ENCODE peak calls at places on chromosomes 12 and 14, in five cellular contexts. One of them, this sample, is unnamed.

GRCh38 chr14:104927432-104927816 is 2.7 kb downstream of the PLD4 start:
- DNase-seq in cardiac fibroblast: no peak
- DNase-seq in mammary epithelial cell: no peak
- DNase-seq in PC-3: no peak
- DNase-seq in fibroblast of mammary gland: no peak
- DNase-seq in this sample: no peak

GRCh38 chr14:64191756-64192155 is 102.4 kb downstream of the ESR2 start:
- DNase-seq in mammary epithelial cell: peak
- DNase-seq in PC-3: peak
- DNase-seq in fibroblast of mammary gland: peak
- DNase-seq in cardiac fibroblast: peak
- DNase-seq in this sample: peak

GRCh38 chr12:104299842-104300481 is 3.6 kb upstream of the EID3 start:
- DNase-seq in cardiac fibroblast: peak
- DNase-seq in fibroblast of mammary gland: no peak
- DNase-seq in PC-3: no peak
- DNase-seq in mammary epithelial cell: no peak
- DNase-seq in this sample: no peak

GRCh38 chr12:48512855-48513254 is 12.6 kb upstream of the OR8S1 start:
- DNase-seq in mammary epithelial cell: no peak
- DNase-seq in cardiac fibroblast: no peak
- DNase-seq in fibroblast of mammary gland: no peak
- DNase-seq in PC-3: no peak
- DNase-seq in this sample: no peak

GRCh38 chr14:91380610-91381371 is 36.8 kb downstream of the CCDC88C start:
- DNase-seq in fibroblast of mammary gland: peak
- DNase-seq in cardiac fibroblast: peak
- DNase-seq in mammary epithelial cell: no peak
- DNase-seq in PC-3: no peak
- DNase-seq in this sample: no peak

GRCh38 chr14:85531594-85532391 is 1.8 kb downstream of the FLRT2 start:
- DNase-seq in PC-3: no peak
- DNase-seq in fibroblast of mammary gland: peak
- DNase-seq in cardiac fibroblast: peak
- DNase-seq in mammary epithelial cell: peak
- DNase-seq in this sample: peak

GRCh38 chr12:88172844-88173407 is 30.8 kb downstream of the TMTC3 start:
- DNase-seq in cardiac fibroblast: no peak
- DNase-seq in fibroblast of mammary gland: peak
- DNase-seq in mammary epithelial cell: peak
- DNase-seq in PC-3: peak
- DNase-seq in this sample: peak

GRCh38 chr12:119744900-119745606 is 77.1 kb downstream of the PRKAB1 start:
- DNase-seq in PC-3: no peak
- DNase-seq in mammary epithelial cell: no peak
- DNase-seq in fibroblast of mammary gland: no peak
- DNase-seq in cardiac fibroblast: no peak
- DNase-seq in this sample: no peak

GRCh38 chr14:69941768-69942742 is 62.8 kb downstream of the SMOC1 start:
- DNase-seq in cardiac fibroblast: no peak
- DNase-seq in mammary epithelial cell: no peak
- DNase-seq in PC-3: no peak
- DNase-seq in fibroblast of mammary gland: no peak
- DNase-seq in this sample: no peak

GRCh38 chr12:25194211-25194610 is 749 bp downstream of the DNAI7 start:
- DNase-seq in PC-3: no peak
- DNase-seq in mammary epithelial cell: no peak
- DNase-seq in fibroblast of mammary gland: no peak
- DNase-seq in cardiac fibroblast: no peak
- DNase-seq in this sample: no peak

GRCh38 chr14:104724981-104725771 is 1.1 kb downstream of the ADSS1 start:
- DNase-seq in mammary epithelial cell: no peak
- DNase-seq in PC-3: peak
- DNase-seq in fibroblast of mammary gland: peak
- DNase-seq in cardiac fibroblast: peak
- DNase-seq in this sample: peak

GRCh38 chr12:68231707-68232106 is 6.1 kb upstream of the IL26 start:
- DNase-seq in PC-3: no peak
- DNase-seq in cardiac fibroblast: peak
- DNase-seq in fibroblast of mammary gland: no peak
- DNase-seq in mammary epithelial cell: no peak
- DNase-seq in this sample: peak

GRCh38 chr14:81991998-81992397 is 458.3 kb upstream of the SEL1L start:
- DNase-seq in mammary epithelial cell: no peak
- DNase-seq in fibroblast of mammary gland: peak
- DNase-seq in cardiac fibroblast: no peak
- DNase-seq in PC-3: peak
- DNase-seq in this sample: peak

GRCh38 chr12:100447405-100447804 is 26.3 kb upstream of the NR1H4 start:
- DNase-seq in PC-3: no peak
- DNase-seq in cardiac fibroblast: no peak
- DNase-seq in fibroblast of mammary gland: no peak
- DNase-seq in mammary epithelial cell: no peak
- DNase-seq in this sample: no peak

GRCh38 chr12:8078400-8078799 is 3.7 kb upstream of the NECAP1 start:
- DNase-seq in cardiac fibroblast: peak
- DNase-seq in PC-3: peak
- DNase-seq in fibroblast of mammary gland: peak
- DNase-seq in mammary epithelial cell: peak
- DNase-seq in this sample: peak

GRCh38 chr12:67634167-67634793 is 14.3 kb upstream of the DYRK2 start:
- DNase-seq in cardiac fibroblast: no peak
- DNase-seq in PC-3: no peak
- DNase-seq in fibroblast of mammary gland: no peak
- DNase-seq in mammary epithelial cell: no peak
- DNase-seq in this sample: no peak

GRCh38 chr14:90556050-90556477 is 159.2 kb downstream of the CALM1 start:
- DNase-seq in fibroblast of mammary gland: no peak
- DNase-seq in cardiac fibroblast: no peak
- DNase-seq in mammary epithelial cell: no peak
- DNase-seq in PC-3: no peak
- DNase-seq in this sample: peak

GRCh38 chr14:76500011-76500410 is 124.1 kb downstream of the ESRRB start:
- DNase-seq in cardiac fibroblast: peak
- DNase-seq in mammary epithelial cell: no peak
- DNase-seq in PC-3: peak
- DNase-seq in fibroblast of mammary gland: peak
- DNase-seq in this sample: peak

GRCh38 chr14:74552623-74553022 is 59.1 kb downstream of the ISCA2 start:
- DNase-seq in fibroblast of mammary gland: peak
- DNase-seq in cardiac fibroblast: peak
- DNase-seq in mammary epithelial cell: no peak
- DNase-seq in PC-3: no peak
- DNase-seq in this sample: peak

GRCh38 chr14:51442513-51443175 is 202.6 kb downstream of the TMX1 start:
- DNase-seq in cardiac fibroblast: peak
- DNase-seq in PC-3: peak
- DNase-seq in fibroblast of mammary gland: peak
- DNase-seq in mammary epithelial cell: peak
- DNase-seq in this sample: peak

GRCh38 chr14:105167303-105168092 is 1.1 kb downstream of the JAG2 start:
- DNase-seq in PC-3: peak
- DNase-seq in cardiac fibroblast: no peak
- DNase-seq in fibroblast of mammary gland: no peak
- DNase-seq in mammary epithelial cell: peak
- DNase-seq in this sample: peak

GRCh38 chr12:40587416-40587815 is 104.8 kb upstream of the CNTN1 start:
- DNase-seq in fibroblast of mammary gland: no peak
- DNase-seq in mammary epithelial cell: peak
- DNase-seq in PC-3: no peak
- DNase-seq in cardiac fibroblast: no peak
- DNase-seq in this sample: no peak

GRCh38 chr12:110688446-110689001 is 391 bp downstream of the HVCN1 start:
- DNase-seq in PC-3: no peak
- DNase-seq in cardiac fibroblast: no peak
- DNase-seq in mammary epithelial cell: no peak
- DNase-seq in fibroblast of mammary gland: no peak
- DNase-seq in this sample: no peak

GRCh38 chr14:67630938-67631337 is 11.2 kb downstream of the ARG2 start:
- DNase-seq in fibroblast of mammary gland: no peak
- DNase-seq in mammary epithelial cell: no peak
- DNase-seq in cardiac fibroblast: no peak
- DNase-seq in PC-3: no peak
- DNase-seq in this sample: no peak

GRCh38 chr12:49515266-49515665 is 23.6 kb upstream of the KCNH3 start:
- DNase-seq in mammary epithelial cell: peak
- DNase-seq in PC-3: peak
- DNase-seq in fibroblast of mammary gland: peak
- DNase-seq in cardiac fibroblast: peak
- DNase-seq in this sample: peak

GRCh38 chr12:2613674-2614073 is 181.1 kb upstream of the FKBP4 start:
- DNase-seq in fibroblast of mammary gland: peak
- DNase-seq in cardiac fibroblast: peak
- DNase-seq in PC-3: peak
- DNase-seq in mammary epithelial cell: peak
- DNase-seq in this sample: peak

GRCh38 chr12:66804555-66804954 is 125.7 kb upstream of the GRIP1 start:
- DNase-seq in cardiac fibroblast: no peak
- DNase-seq in fibroblast of mammary gland: no peak
- DNase-seq in mammary epithelial cell: no peak
- DNase-seq in PC-3: no peak
- DNase-seq in this sample: no peak

GRCh38 chr14:23284654-23285529 is 1.0 kb downstream of the HOMEZ start:
- DNase-seq in cardiac fibroblast: peak
- DNase-seq in PC-3: no peak
- DNase-seq in mammary epithelial cell: peak
- DNase-seq in fibroblast of mammary gland: peak
- DNase-seq in this sample: no peak

GRCh38 chr12:42904683-42905418 is 315.3 kb upstream of the PRICKLE1 start:
- DNase-seq in cardiac fibroblast: no peak
- DNase-seq in PC-3: no peak
- DNase-seq in mammary epithelial cell: no peak
- DNase-seq in fibroblast of mammary gland: no peak
- DNase-seq in this sample: no peak

GRCh38 chr14:90443161-90444076 is 46.6 kb downstream of the CALM1 start:
- DNase-seq in PC-3: peak
- DNase-seq in mammary epithelial cell: peak
- DNase-seq in fibroblast of mammary gland: no peak
- DNase-seq in cardiac fibroblast: no peak
- DNase-seq in this sample: no peak

GRCh38 chr12:57615637-57616036 is 4.4 kb downstream of the ARHGEF25 start:
- DNase-seq in cardiac fibroblast: no peak
- DNase-seq in PC-3: no peak
- DNase-seq in fibroblast of mammary gland: no peak
- DNase-seq in mammary epithelial cell: no peak
- DNase-seq in this sample: no peak
- H3K4me3 ChIP-seq in cardiac fibroblast: no peak
- H3K4me3 ChIP-seq in PC-3: no peak
- H3K4me3 ChIP-seq in fibroblast of mammary gland: no peak
- H3K4me3 ChIP-seq in mammary epithelial cell: no peak
- H3K4me3 ChIP-seq in this sample: no peak

GRCh38 chr12:5912437-5913334 is 32.4 kb downstream of the ANO2 start:
- DNase-seq in cardiac fibroblast: no peak
- DNase-seq in PC-3: peak
- DNase-seq in mammary epithelial cell: no peak
- DNase-seq in fibroblast of mammary gland: no peak
- DNase-seq in this sample: no peak
- TF ChIP-seq CTCF in cardiac fibroblast: no peak
- TF ChIP-seq CTCF in PC-3: peak
- TF ChIP-seq CTCF in mammary epithelial cell: peak
- TF ChIP-seq CTCF in fibroblast of mammary gland: peak
- TF ChIP-seq CTCF in this sample: peak

GRCh38 chr12:10668526-10668925 is 5.3 kb downstream of the STYK1 start:
- DNase-seq in PC-3: no peak
- DNase-seq in mammary epithelial cell: no peak
- DNase-seq in cardiac fibroblast: no peak
- DNase-seq in fibroblast of mammary gland: no peak
- DNase-seq in this sample: no peak
- H3K4me3 ChIP-seq in PC-3: peak
- H3K4me3 ChIP-seq in mammary epithelial cell: no peak
- H3K4me3 ChIP-seq in cardiac fibroblast: no peak
- H3K4me3 ChIP-seq in fibroblast of mammary gland: no peak
- H3K4me3 ChIP-seq in this sample: no peak

GRCh38 chr12:21149849-21150248 is 18.9 kb downstream of the SLCO1B1 start:
- DNase-seq in mammary epithelial cell: no peak
- DNase-seq in cardiac fibroblast: no peak
- DNase-seq in fibroblast of mammary gland: no peak
- DNase-seq in PC-3: no peak
- DNase-seq in this sample: no peak

GRCh38 chr12:21144309-21144708 is 13.3 kb downstream of the SLCO1B1 start:
- DNase-seq in fibroblast of mammary gland: no peak
- DNase-seq in mammary epithelial cell: no peak
- DNase-seq in PC-3: no peak
- DNase-seq in cardiac fibroblast: no peak
- DNase-seq in this sample: no peak
- TF ChIP-seq CTCF in fibroblast of mammary gland: no peak
- TF ChIP-seq CTCF in mammary epithelial cell: no peak
- TF ChIP-seq CTCF in PC-3: no peak
- TF ChIP-seq CTCF in cardiac fibroblast: no peak
- TF ChIP-seq CTCF in this sample: no peak

GRCh38 chr12:107449891-107450290 is 235.7 kb upstream of the PWP1 start:
- DNase-seq in mammary epithelial cell: peak
- DNase-seq in PC-3: peak
- DNase-seq in fibroblast of mammary gland: peak
- DNase-seq in cardiac fibroblast: no peak
- DNase-seq in this sample: peak

GRCh38 chr12:107454431-107454830 is 231.2 kb upstream of the PWP1 start:
- DNase-seq in mammary epithelial cell: no peak
- DNase-seq in cardiac fibroblast: no peak
- DNase-seq in PC-3: no peak
- DNase-seq in fibroblast of mammary gland: no peak
- DNase-seq in this sample: no peak

GRCh38 chr12:107448198-107448597 is 237.4 kb upstream of the PWP1 start:
- DNase-seq in fibroblast of mammary gland: peak
- DNase-seq in cardiac fibroblast: no peak
- DNase-seq in mammary epithelial cell: no peak
- DNase-seq in PC-3: peak
- DNase-seq in this sample: no peak

GRCh38 chr12:107450541-107450940 is 235.1 kb upstream of the PWP1 start:
- DNase-seq in mammary epithelial cell: no peak
- DNase-seq in cardiac fibroblast: no peak
- DNase-seq in fibroblast of mammary gland: no peak
- DNase-seq in PC-3: peak
- DNase-seq in this sample: no peak

GRCh38 chr12:107451246-107451645 is 234.4 kb upstream of the PWP1 start:
- DNase-seq in PC-3: no peak
- DNase-seq in fibroblast of mammary gland: no peak
- DNase-seq in cardiac fibroblast: no peak
- DNase-seq in mammary epithelial cell: no peak
- DNase-seq in this sample: no peak
- H3K4me3 ChIP-seq in PC-3: no peak
- H3K4me3 ChIP-seq in fibroblast of mammary gland: no peak
- H3K4me3 ChIP-seq in cardiac fibroblast: no peak
- H3K4me3 ChIP-seq in mammary epithelial cell: no peak
- H3K4me3 ChIP-seq in this sample: no peak

GRCh38 chr12:12562585-12563245 is at the start of gene DUSP16:
- DNase-seq in mammary epithelial cell: peak
- DNase-seq in PC-3: peak
- DNase-seq in fibroblast of mammary gland: peak
- DNase-seq in cardiac fibroblast: peak
- DNase-seq in this sample: peak
- TF ChIP-seq CTCF in mammary epithelial cell: no peak
- TF ChIP-seq CTCF in PC-3: no peak
- TF ChIP-seq CTCF in fibroblast of mammary gland: no peak
- TF ChIP-seq CTCF in cardiac fibroblast: no peak
- TF ChIP-seq CTCF in this sample: no peak

GRCh38 chr14:106493962-106494823 is 967.8 kb downstream of the TMEM121 start:
- DNase-seq in cardiac fibroblast: no peak
- DNase-seq in PC-3: no peak
- DNase-seq in mammary epithelial cell: no peak
- DNase-seq in fibroblast of mammary gland: no peak
- DNase-seq in this sample: no peak
- H3K4me3 ChIP-seq in cardiac fibroblast: no peak
- H3K4me3 ChIP-seq in PC-3: no peak
- H3K4me3 ChIP-seq in mammary epithelial cell: no peak
- H3K4me3 ChIP-seq in fibroblast of mammary gland: no peak
- H3K4me3 ChIP-seq in this sample: no peak

This sample was measured in foreskin fibroblast.